ENCODE peak calls at places on chromosomes 16 and 17, in five cellular contexts. Z is colonic mucosa, M is astrocyte of the spinal cord, R is fibroblast of lung, Q is fibroblast of pulmonary artery. J is an unnamed sample.

GRCh38 chr17:17042851-17043667 is 802 bp downstream of the MPRIP start:
- DNase-seq in Z (no peak), Q (peak), M (peak), R (peak), J (peak)

GRCh38 chr17:44216674-44217073 is 2.8 kb downstream of the UBTF start:
- DNase-seq in Q (no peak), Z (no peak), R (no peak), M (no peak), J (no peak)

GRCh38 chr16:84700518-84701277 is 898 bp downstream of the USP10 start:
- DNase-seq in R (peak), Z (peak), Q (peak), M (no peak), J (no peak)

GRCh38 chr16:15054357-15055140 is 1.3 kb downstream of the NTAN1 start:
- DNase-seq in R (no peak), Z (no peak), M (no peak), Q (no peak), J (no peak)

GRCh38 chr16:4524571-4524970 is 14.0 kb downstream of the CDIP1 start:
- DNase-seq in Z (no peak), Q (no peak), M (no peak), R (no peak), J (no peak)

GRCh38 chr16:50306287-50306686 is 39.9 kb downstream of the ADCY7 start:
- DNase-seq in R (no peak), M (no peak), Q (no peak), Z (no peak), J (peak)

GRCh38 chr17:57011482-57012015 is 33.6 kb downstream of the SCPEP1 start:
- DNase-seq in M (no peak), Q (no peak), Z (no peak), R (no peak), J (no peak)

GRCh38 chr17:69358688-69359596 is 32.0 kb upstream of the ABCA5 start:
- DNase-seq in Z (no peak), M (no peak), R (no peak), Q (no peak), J (no peak)

GRCh38 chr16:14407786-14408399 is 222.2 kb downstream of the PARN start:
- DNase-seq in Q (no peak), Z (no peak), M (no peak), R (no peak), J (no peak)

GRCh38 chr16:90054554-90054953 is 22.6 kb downstream of the PRDM7 start:
- DNase-seq in Z (no peak), Q (no peak), R (no peak), M (no peak), J (no peak)

GRCh38 chr16:85371948-85372347 is 241.2 kb upstream of the GSE1 start:
- DNase-seq in M (no peak), Z (no peak), Q (no peak), R (no peak), J (no peak)

GRCh38 chr17:4645642-4646041 is 4.2 kb upstream of the ALOX15 start:
- DNase-seq in R (no peak), Z (no peak), M (no peak), Q (no peak), J (no peak)

DNA sequence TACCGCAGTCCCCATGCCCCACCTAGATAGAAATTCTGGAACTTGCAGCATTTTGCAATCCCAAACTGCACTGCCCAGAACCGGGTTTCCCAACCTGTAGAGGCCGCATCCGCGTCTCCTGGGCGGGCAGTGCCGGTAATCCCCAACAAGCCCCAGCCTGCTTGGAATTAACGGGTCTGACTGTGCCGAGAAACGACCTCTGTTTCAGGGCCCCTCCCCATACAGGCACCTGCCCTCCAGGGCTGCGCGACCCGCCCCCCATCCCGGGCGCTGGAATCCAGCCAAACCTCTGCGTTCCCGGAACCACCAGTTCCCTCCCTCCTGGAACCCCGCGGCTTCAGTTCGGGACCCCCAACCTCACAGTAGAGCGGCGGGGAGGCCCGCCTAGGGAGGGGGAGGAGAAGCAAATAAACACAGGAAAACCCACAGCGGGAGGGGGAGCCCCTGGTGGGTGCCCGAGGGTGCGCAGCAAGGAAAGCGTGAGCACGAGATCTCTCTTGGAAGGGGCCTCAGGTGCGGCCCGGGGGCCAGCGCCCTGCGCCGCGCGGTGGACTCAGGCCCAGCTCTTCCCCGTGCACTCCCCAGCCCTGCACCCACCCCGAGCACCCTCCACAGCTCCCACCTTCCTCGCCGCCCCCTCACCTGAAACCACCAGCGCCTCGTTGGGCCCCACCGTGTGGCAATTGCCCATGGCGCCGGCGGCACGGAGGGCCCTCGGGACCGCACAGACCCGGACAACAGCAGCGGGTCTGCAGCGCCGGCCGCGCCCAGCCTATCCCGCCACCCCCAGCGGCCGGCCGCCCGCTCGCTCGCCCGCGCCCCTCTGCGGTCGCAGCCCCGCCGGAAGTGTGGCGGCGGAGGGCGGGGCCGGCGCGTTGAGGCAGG is at the start of gene FLOT2:
- DNase-seq in Z (peak), M (peak), Q (peak), R (peak), J (peak)
- TF ChIP-seq CTCF in Z (no peak), M (peak), Q (peak), R (peak), J (no peak)

DNA sequence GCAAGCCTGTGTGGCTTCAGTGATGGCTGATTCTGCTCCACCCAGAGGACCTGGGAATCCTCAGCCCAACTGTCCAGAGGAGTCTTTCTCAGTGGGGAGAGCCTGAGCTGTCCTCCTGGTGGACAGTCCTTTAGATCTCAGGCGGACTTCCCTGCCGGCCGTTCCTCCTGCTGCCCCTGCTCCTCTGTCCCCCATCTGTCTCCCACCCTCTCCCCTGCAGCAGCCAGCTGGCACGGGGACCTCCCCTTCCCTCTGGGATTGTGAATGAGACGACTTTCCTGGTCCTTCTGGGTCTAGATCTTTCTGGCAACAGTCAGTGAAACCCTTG is 279.7 kb downstream of the SEC14L1 start:
- DNase-seq in Z (no peak), R (no peak), M (no peak), Q (no peak), J (no peak)
- H3K4me3 ChIP-seq in Z (no peak), R (no peak), M (no peak), Q (no peak), J (no peak)

GRCh38 chr17:47851764-47852112 is 775 bp upstream of the SP6 start:
- DNase-seq in Q (no peak), R (no peak), M (no peak), Z (no peak), J (no peak)

GRCh38 chr17:47850373-47850691 is 631 bp downstream of the SP6 start:
- DNase-seq in R (no peak), Z (no peak), M (no peak), Q (no peak), J (no peak)

GRCh38 chr17:47852113-47852949 is 1.4 kb upstream of the SP6 start:
- DNase-seq in M (no peak), R (no peak), Z (no peak), Q (no peak), J (no peak)

GRCh38 chr17:47853616-47854015 is 2.7 kb upstream of the SP6 start:
- DNase-seq in R (no peak), M (no peak), Z (no peak), Q (no peak), J (no peak)

DNA sequence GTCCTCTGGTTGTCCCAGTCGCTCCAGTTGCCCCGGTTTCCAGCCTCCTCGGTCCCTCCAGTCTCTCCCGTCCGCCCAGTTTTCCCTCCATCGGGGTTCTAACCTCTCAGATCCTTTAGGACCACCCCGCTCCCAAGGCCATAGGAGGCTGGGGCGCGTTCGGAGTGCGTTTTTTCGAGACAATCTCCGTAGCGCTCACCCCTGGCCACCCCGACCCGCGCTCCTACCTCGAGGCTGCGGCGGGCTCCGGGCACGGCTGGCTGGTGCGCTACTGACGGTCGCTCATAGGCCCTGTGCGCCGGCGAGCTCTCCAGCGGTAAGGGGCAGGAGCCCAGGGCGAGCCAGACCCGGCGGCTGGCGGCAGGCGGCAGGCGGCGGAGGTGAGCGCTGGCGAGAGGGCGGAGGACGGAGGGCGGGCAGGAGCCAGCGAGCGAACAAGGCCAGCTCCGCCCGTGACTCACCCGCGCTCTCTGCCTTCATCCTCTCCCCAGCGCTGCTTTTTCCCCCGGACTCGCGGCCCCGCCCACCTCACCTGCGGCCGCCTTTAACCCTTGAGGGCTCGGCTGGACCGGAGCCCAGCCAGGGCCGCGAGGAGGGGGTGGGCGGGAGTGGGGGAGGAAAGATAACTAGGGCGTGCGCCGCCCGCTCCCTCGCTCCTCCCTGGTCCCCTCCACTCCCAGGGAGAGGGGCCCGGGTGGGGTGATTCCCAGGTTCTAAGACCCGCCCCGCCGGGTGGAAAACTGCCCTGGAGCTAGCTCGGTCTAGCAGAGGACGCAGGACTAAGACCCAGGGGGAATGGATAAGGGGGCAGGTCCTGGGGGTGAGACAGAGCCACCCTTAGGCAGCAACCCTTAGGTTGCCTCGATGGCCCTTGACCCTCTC is at the start of gene SP6:
- DNase-seq in Q (peak), Z (peak), R (peak), M (peak), J (no peak)
- TF ChIP-seq CTCF in Q (no peak), Z (no peak), R (no peak), M (no peak), J (no peak)

DNA sequence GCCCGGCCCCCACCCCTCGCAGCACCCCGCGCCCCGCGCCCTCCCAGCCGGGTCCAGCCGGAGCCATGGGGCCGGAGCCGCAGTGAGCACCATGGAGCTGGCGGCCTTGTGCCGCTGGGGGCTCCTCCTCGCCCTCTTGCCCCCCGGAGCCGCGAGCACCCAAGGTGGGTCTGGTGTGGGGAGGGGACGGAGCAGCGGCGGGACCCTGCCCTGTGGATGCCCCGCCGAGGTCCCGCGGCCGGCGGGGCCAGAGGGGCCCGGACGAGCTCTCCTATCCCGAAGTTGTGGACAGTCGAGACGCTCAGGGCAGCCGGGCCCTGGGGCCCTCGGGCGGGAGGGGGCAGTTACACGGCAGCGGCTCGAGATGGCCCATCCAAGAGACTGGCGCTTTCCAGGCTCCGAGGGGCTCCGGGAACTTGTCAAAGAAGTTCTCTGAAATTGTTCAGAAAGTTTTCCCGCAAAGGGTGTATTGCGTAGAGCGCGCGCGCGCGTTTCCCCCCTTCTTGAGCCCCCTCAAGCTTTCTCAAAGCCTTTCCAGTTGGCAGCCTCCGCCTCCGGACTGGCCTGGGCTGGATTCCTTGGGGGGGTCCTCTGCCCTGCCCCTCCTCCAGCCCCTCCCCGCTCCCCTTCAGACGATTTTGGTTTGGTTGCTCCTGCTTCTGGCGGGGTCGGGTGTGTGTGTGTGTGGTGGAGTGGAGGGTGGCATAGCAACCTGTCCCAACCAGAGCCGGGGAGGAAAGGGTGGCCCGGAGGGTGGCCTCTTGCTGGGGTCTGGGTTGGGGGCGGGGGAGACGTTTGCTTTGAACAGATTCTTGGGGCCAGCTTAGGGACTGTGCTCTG is 504 bp downstream of the ERBB2 start:
- DNase-seq in M (peak), Z (no peak), Q (peak), R (peak), J (peak)
- H3K4me3 ChIP-seq in M (peak), Z (peak), Q (peak), R (peak), J (peak)